ENCODE peak calls at places on chromosomes 11 and 22, in four cellular contexts. F is HL-60, I is K562, Z is GM12878. G is an unnamed sample.

GRCh38 chr22:49081926-49082325 is 745.7 kb downstream of the BRD1 start:
- DNase-seq in Z (no peak), I (no peak), F (no peak), G (no peak)

GRCh38 chr11:61783717-61784505 is 8.5 kb downstream of the TMEM258 start:
- DNase-seq in I (no peak), F (no peak), Z (no peak), G (no peak)

GRCh38 chr11:12079726-12080556 is 30.4 kb upstream of the MICAL2 start:
- DNase-seq in F (no peak), Z (no peak), I (no peak), G (no peak)

GRCh38 chr11:77589521-77590193 is at the start of gene AQP11:
- DNase-seq in Z (peak; percentile 24), I (peak; percentile 86), F (peak; percentile 52), G (peak; percentile 86)

GRCh38 chr11:43687120-43687791 is 6.7 kb downstream of the HSD17B12 start:
- DNase-seq in F (no peak), Z (no peak), I (no peak), G (no peak)

GRCh38 chr22:38657248-38657909 is 941 bp downstream of the CBY1 start:
- DNase-seq in I (peak; percentile 52), Z (no peak), F (no peak), G (no peak)

GRCh38 chr11:112597290-112597689 is 336.6 kb upstream of the PLET1 start:
- DNase-seq in I (no peak), F (no peak), Z (no peak), G (no peak)

GRCh38 chr11:61897387-61898246 is 6.3 kb upstream of the FADS3 start:
- DNase-seq in I (peak; percentile 84), F (peak; percentile 31), Z (no peak), G (peak; percentile 92)

GRCh38 chr11:76602431-76602861 is 68.1 kb downstream of the LRRC32 start:
- DNase-seq in Z (no peak), F (no peak), I (peak; percentile 18), G (no peak)

GRCh38 chr11:67378544-67378943 is 5.1 kb upstream of the CLCF1 start:
- DNase-seq in F (no peak), I (no peak), Z (no peak), G (no peak)

GRCh38 chr22:32317524-32317923 is 40.1 kb upstream of the RFPL3 start:
- DNase-seq in Z (no peak), F (no peak), I (no peak), G (no peak)

GRCh38 chr11:8222820-8223512 is 40.7 kb downstream of the LMO1 start:
- DNase-seq in I (no peak), F (no peak), Z (no peak), G (no peak)

GRCh38 chr22:28299760-28300159 is 379.9 kb downstream of the TTC28 start:
- DNase-seq in I (no peak), F (no peak), Z (no peak), G (no peak)

GRCh38 chr22:42389137-42389536 is 43.1 kb downstream of the NFAM1 start:
- DNase-seq in Z (no peak), I (no peak), F (no peak), G (no peak)

GRCh38 chr11:9263840-9264380 is 1.2 kb downstream of the DENND5A start:
- DNase-seq in Z (peak; percentile 82), F (peak; percentile 50), I (peak; percentile 40), G (peak; percentile 66)

GRCh38 chr11:108221401-108221800 is 1.0 kb downstream of the NPAT start:
- DNase-seq in F (no peak), Z (no peak), I (peak; percentile 23), G (no peak)

GRCh38 chr11:111886032-111886431 is 6.7 kb downstream of the CFAP68 start:
- DNase-seq in F (no peak), Z (no peak), I (no peak), G (no peak)

GRCh38 chr11:65973439-65974110 is 12.0 kb downstream of the SART1 start:
- DNase-seq in Z (no peak), F (no peak), I (no peak), G (no peak)

GRCh38 chr11:78239781-78240180 is 51.1 kb downstream of the USP35 start:
- DNase-seq in F (no peak), Z (no peak), I (no peak), G (no peak)

GRCh38 chr11:15650105-15650938 is 535.6 kb downstream of the INSC start:
- DNase-seq in Z (peak; percentile 12), I (peak; percentile 92), F (peak; percentile 66), G (peak; percentile 85)

GRCh38 chr22:35560366-35560765 is 19.7 kb downstream of the RASD2 start:
- DNase-seq in F (no peak), I (no peak), Z (no peak), G (no peak)

GRCh38 chr11:103257360-103257759 is 148.1 kb downstream of the DYNC2H1 start:
- DNase-seq in Z (no peak), F (no peak), I (no peak), G (no peak)

GRCh38 chr11:75773595-75774353 is 5.2 kb downstream of the DGAT2 start:
- DNase-seq in Z (peak; percentile 92), I (peak; percentile 22), F (peak; percentile 82), G (peak; percentile 77)

GRCh38 chr22:42805016-42805997 is 51.8 kb downstream of the ARFGAP3 start:
- DNase-seq in Z (no peak), F (no peak), I (no peak), G (no peak)

GRCh38 chr22:39943366-39943765 is 16.8 kb upstream of the TMA7B start:
- DNase-seq in F (no peak), Z (no peak), I (no peak), G (no peak)

GRCh38 chr11:95299078-95299611 is 68.1 kb upstream of the SESN3 start:
- DNase-seq in Z (no peak), F (no peak), I (no peak), G (no peak)

GRCh38 chr22:45764051-45764450 is 92.4 kb downstream of the ATXN10 start:
- DNase-seq in Z (no peak), F (no peak), I (no peak), G (no peak)

GRCh38 chr22:41094036-41094435 is 1.6 kb downstream of the EP300 start:
- DNase-seq in I (peak; percentile 42), F (no peak), Z (no peak), G (no peak)

GRCh38 chr11:70323811-70324210 is 53.3 kb downstream of the PPFIA1 start:
- DNase-seq in F (no peak), Z (no peak), I (no peak), G (no peak)

GRCh38 chr11:103338621-103339484 is 229.6 kb downstream of the DYNC2H1 start:
- DNase-seq in I (no peak), F (no peak), Z (no peak), G (no peak)

DNA sequence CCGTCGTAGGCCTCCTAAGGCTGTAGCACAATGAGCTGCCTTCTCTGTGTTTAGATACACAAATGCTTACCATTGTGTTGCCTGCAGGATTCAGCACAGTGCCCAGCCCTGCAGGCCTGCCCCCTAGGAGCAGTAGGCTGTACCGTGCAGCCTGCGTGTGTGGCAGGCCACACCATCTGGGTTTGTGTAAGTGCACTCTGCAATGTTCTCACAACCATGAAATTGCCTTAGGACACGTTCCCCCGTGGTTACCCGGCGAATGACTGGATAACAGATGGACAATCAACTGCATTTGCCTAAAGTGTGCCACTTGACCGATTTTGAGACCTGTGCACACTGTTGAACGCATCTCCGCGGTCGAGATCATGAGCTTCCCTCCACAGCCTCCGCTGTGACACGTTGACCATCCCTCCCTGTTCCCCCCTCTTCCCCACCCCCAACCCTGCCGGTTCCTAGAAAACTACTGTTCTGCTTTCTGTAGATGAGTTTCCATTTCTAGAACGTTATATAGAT is 22.1 kb upstream of the CTSD start:
- DNase-seq in Z (no peak), I (no peak), F (no peak), G (no peak)
- TF ChIP-seq SPI1 in Z (no peak), I (no peak), F (no peak), G (no peak)

GRCh38 chr11:85950317-85951048 is 95.3 kb downstream of the CCDC83 start:
- DNase-seq in I (no peak), F (no peak), Z (no peak), G (no peak)

GRCh38 chr11:85949798-85950197 is 94.6 kb downstream of the CCDC83 start:
- DNase-seq in F (no peak), I (no peak), Z (no peak), G (no peak)

GRCh38 chr11:85953491-85954143 is 98.4 kb downstream of the CCDC83 start:
- DNase-seq in F (no peak), Z (no peak), I (peak; percentile 14), G (no peak)

GRCh38 chr11:85951049-85951405 is 95.8 kb downstream of the CCDC83 start:
- DNase-seq in I (no peak), Z (no peak), F (no peak), G (no peak)

DNA sequence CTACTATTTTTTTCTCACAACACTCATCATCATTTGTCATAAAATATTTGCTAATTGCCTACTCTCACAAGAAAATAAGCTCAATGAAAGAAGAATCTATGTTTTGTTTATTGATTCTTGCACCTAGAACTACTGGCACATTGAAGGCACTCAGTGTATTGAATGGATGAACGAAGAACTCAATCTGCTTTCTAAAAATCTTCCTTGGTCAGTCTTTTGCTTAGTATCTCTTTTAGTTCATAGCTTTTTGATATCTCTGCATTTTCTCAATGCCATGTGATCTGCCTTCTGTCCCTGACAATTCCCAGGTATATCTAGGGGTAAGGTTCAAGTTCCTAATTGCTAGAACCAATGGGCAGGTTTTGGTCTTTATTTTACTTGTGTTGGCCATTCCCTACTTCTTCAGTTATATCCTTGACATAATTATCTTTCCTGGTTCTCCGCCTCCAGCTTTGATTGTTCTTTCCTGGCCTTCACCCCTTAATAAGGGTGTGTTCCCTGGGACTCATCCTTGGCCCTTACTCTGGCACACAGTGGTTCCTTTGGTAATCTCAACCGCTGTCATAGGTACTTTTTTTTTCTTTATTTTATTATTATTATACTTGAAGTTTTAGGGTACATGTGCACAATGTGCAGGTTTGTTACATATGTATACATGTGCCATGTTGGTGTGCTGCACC is 96.4 kb downstream of the CCDC83 start:
- DNase-seq in I (no peak), Z (no peak), F (no peak), G (no peak)
- TF ChIP-seq SPI1 in I (no peak), Z (no peak), F (no peak), G (no peak)

DNA sequence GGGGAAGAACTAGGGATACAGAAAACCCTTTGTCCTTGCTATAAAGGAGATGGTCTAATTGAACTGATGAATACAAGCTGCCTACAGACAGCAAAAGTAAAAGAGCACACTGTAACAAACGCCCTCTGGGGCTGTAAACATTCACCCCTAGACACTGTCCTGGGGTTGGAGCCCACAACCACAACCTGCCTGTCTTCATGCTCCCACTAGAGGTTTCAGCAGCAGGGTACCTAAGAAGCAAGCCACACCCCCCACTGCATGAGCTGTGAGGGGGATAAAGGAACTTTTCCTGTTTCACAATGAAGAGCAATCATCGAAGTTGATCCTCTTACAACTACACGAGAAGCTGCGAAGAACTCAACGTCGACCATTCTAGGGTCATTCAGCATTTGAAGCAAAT is 90.5 kb upstream of the LUZP2 start:
- DNase-seq in Z (no peak), F (no peak), I (no peak), G (no peak)
- TF ChIP-seq SPI1 in Z (no peak), F (no peak), I (no peak), G (no peak)

DNA sequence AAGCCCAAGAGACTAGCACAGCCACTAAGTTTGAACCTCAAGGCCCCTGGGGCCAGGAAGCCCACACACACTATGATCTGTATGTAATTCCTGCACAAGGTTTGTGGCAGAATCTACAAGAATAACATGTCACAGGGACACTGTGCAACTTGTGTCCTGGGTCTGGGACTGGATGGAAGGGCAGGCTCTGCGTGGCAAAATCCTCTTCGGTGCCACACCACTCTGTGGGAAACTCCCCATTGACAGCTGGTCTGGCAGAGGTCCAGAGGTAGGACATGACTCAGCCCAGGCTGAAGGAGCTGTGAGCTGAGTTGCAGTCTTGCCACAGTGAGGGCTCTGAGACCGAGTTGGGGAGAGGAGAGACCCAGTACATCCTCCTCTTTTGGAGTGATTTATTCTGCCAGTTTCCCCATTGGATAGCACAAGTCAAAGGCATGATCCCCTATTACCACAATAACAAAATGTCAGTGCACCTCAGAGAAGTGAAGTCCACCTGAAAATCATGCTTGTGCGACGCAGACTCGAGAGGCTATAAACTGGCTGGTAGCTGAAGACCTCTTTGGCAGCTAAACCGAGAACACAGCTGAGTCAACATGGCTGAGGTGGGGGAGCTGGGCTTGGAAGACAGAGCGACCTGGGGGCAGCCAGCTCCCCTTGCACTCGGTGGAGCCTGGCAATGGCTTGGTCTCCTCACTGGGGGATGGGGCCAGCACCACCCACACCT is 23.3 kb upstream of the SERPIND1 start:
- DNase-seq in Z (peak; percentile 59), F (no peak), I (peak; percentile 78), G (peak; percentile 47)
- TF ChIP-seq SPI1 in Z (no peak), F (no peak), I (no peak), G (no peak)

G was measured in GM12891.